ENCODE peak calls at places on chromosomes 16 and 17, in six cellular contexts. G is fibroblast of lung, F is uterus, D is colonic mucosa, M is esophagus squamous epithelium, A is heart right ventricle. O is an unnamed sample.

GRCh38 chr16:46884513-46885293 is 541 bp downstream of the GPT2 start:
- DNase-seq in G (no peak), F (no peak), D (no peak), M (no peak), A (no peak), O (no peak)

GRCh38 chr16:48102083-48103008 is 53.4 kb downstream of the ABCC12 start:
- DNase-seq in G (no peak), F (no peak), D (no peak), M (no peak), A (no peak), O (no peak)

GRCh38 chr17:7477392-7478275 is 1.8 kb downstream of the ZBTB4 start:
- DNase-seq in G (peak; percentile 87), F (no peak), D (peak; percentile 33), M (no peak), A (peak; percentile 44), O (no peak)

GRCh38 chr17:19003966-19004600 is 481 bp downstream of the FAM83G start:
- DNase-seq in G (peak; percentile 17), F (peak; percentile 34), D (peak; percentile 74), M (no peak), A (no peak), O (no peak)

GRCh38 chr17:42347606-42348005 is 40.6 kb downstream of the STAT3 start:
- DNase-seq in G (no peak), F (no peak), D (no peak), M (no peak), A (no peak), O (no peak)

GRCh38 chr16:12020007-12020406 is 43.5 kb downstream of the SNX29 start:
- DNase-seq in G (no peak), F (no peak), D (no peak), M (no peak), A (no peak), O (no peak)

GRCh38 chr17:82303944-82304808 is 13.2 kb downstream of the CD7 start:
- DNase-seq in G (no peak), F (no peak), D (no peak), M (no peak), A (peak; percentile 21), O (no peak)

GRCh38 chr17:9052921-9053320 is 31.6 kb downstream of the NTN1 start:
- DNase-seq in G (peak; percentile 19), F (no peak), D (peak; percentile 31), M (no peak), A (no peak), O (no peak)

GRCh38 chr16:27639588-27640276 is 89.8 kb downstream of the KATNIP start:
- DNase-seq in G (peak; percentile 67), F (no peak), D (peak; percentile 46), M (no peak), A (no peak), O (no peak)

GRCh38 chr17:58120195-58120822 is 27.9 kb upstream of the OR4D1 start:
- DNase-seq in G (peak; percentile 70), F (no peak), D (peak; percentile 44), M (no peak), A (no peak), O (no peak)

GRCh38 chr17:64357191-64357981 is 33.3 kb downstream of the PECAM1 start:
- DNase-seq in G (peak; percentile 100), F (peak; percentile 51), D (peak; percentile 30), M (no peak), A (peak; percentile 58), O (peak; percentile 83)

GRCh38 chr16:89981414-89981813 is 32.9 kb downstream of the DEF8 start:
- DNase-seq in G (no peak), F (no peak), D (no peak), M (no peak), A (no peak), O (no peak)

GRCh38 chr17:54968954-54969400 is 412 bp downstream of the STXBP4 start:
- DNase-seq in G (peak; percentile 52), F (no peak), D (peak; percentile 37), M (no peak), A (no peak), O (no peak)

GRCh38 chr17:4329838-4330237 is 36.6 kb downstream of the UBE2G1 start:
- DNase-seq in G (peak; percentile 96), F (no peak), D (no peak), M (no peak), A (no peak), O (no peak)

GRCh38 chr16:30398660-30399434 is 3.6 kb downstream of the ZNF48 start:
- DNase-seq in G (no peak), F (no peak), D (no peak), M (no peak), A (no peak), O (no peak)

GRCh38 chr16:21157632-21158031 is 842 bp upstream of the LDAF1 start:
- DNase-seq in G (no peak), F (no peak), D (peak; percentile 26), M (no peak), A (no peak), O (no peak)

GRCh38 chr17:38883592-38884526 is 14.0 kb downstream of the LASP1 start:
- DNase-seq in G (no peak), F (no peak), D (no peak), M (no peak), A (no peak), O (no peak)

GRCh38 chr16:82630219-82630618 is 3.5 kb downstream of the CDH13 start:
- DNase-seq in G (peak; percentile 34), F (no peak), D (no peak), M (no peak), A (no peak), O (no peak)

GRCh38 chr17:75784473-75785015 is at the start of gene UNK:
- DNase-seq in G (peak; percentile 100), F (peak; percentile 99), D (peak; percentile 98), M (peak; percentile 90), A (peak; percentile 94), O (peak; percentile 97)

GRCh38 chr17:83162035-83162745 is 82.8 kb downstream of the METRNL start:
- DNase-seq in G (no peak), F (no peak), D (no peak), M (no peak), A (no peak), O (no peak)

GRCh38 chr16:29926675-29927522 is 873 bp upstream of the KCTD13 start:
- DNase-seq in G (peak; percentile 49), F (peak; percentile 29), D (peak; percentile 68), M (no peak), A (no peak), O (no peak)

GRCh38 chr16:58198022-58198683 is at the start of gene CSNK2A2:
- DNase-seq in G (peak; percentile 64), F (peak; percentile 50), D (peak; percentile 69), M (no peak), A (peak; percentile 77), O (peak; percentile 88)
- TF ChIP-seq CTCF in G (no peak), F (no peak), D (no peak), M (no peak), A (peak; percentile 19), O (peak; percentile 61)

DNA sequence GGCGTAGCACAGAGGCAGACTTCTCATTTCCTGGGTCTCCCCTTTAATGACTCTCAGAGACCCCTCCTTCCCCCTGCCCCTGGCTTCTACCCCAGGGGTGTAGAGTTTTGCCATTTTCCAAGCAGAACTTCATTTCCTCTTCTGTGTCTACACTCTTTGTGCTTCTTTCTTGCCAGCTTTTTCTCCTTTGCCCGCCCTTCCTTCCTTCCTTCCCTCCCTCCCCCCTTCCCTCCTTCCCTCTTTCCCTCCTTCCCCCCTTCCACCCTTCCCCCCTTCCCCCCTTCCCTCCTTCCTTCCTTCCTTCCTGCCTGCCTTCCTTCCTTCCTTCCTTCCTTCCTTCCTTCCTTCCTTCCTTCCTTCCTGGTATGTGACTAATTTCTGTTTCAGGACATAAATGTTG is 47.0 kb downstream of the MAPT start:
- DNase-seq in G (no peak), F (no peak), D (no peak), M (no peak), A (no peak), O (no peak)
- H3K4me1 ChIP-seq in G (no peaks in the 10 kb centered on the region), F (no peaks in the 10 kb centered on the region), D (no peaks in the 10 kb centered on the region), M (peaks cover 36% of the 10 kb centered on the region), A (peaks cover 16% of the 10 kb centered on the region), O (peaks cover 53% of the 10 kb centered on the region)

GRCh38 chr16:2005646-2006045 is 4.0 kb downstream of the ZNF598 start:
- DNase-seq in G (no peak), F (no peak), D (no peak), M (no peak), A (no peak), O (no peak)
- TF ChIP-seq CTCF in G (no peak), F (no peak), D (no peak), M (no peak), A (no peak), O (peak; percentile 9)

GRCh38 chr17:62822080-62822904 is 14.2 kb upstream of the MARCHF10 start:
- DNase-seq in G (peak; percentile 21), F (no peak), D (no peak), M (no peak), A (no peak), O (no peak)
- H3K4me1 ChIP-seq in G (peaks cover 23% of the 10 kb centered on the region), F (no peaks in the 10 kb centered on the region), D (no peaks in the 10 kb centered on the region), M (peaks cover 39% of the 10 kb centered on the region), A (peaks cover 3% of the 10 kb centered on the region), O (no peaks in the 10 kb centered on the region)

O was measured in psoas muscle.